ENCODE peak calls at places on chromosome 1, in ten cellular contexts. Q, S, R, H, D, J, L, N, X and B are unnamed samples.

GRCh38 chr1:58874757-58875755 is 91.2 kb upstream of the JUN start:
- DNase-seq in Q (no peak), S (peak; percentile 34), R (no peak), H (peak; percentile 90), D (no peak), J (no peak), L (peak; percentile 74), N (no peak), X (peak; percentile 34), B (no peak)

GRCh38 chr1:199463521-199464127 is 563.9 kb upstream of the NR5A2 start:
- DNase-seq in Q (no peak), S (peak; percentile 27), R (no peak), H (no peak), D (no peak), J (no peak), L (peak; percentile 85), N (no peak), X (no peak), B (no peak)

GRCh38 chr1:111582016-111582415 is 37.6 kb upstream of the RAP1A start:
- DNase-seq in Q (no peak), S (no peak), R (no peak), H (no peak), D (no peak), J (no peak), L (no peak), N (no peak), X (no peak), B (no peak)

GRCh38 chr1:83900530-83900929 is 98.4 kb downstream of the TTLL7 start:
- DNase-seq in Q (no peak), S (no peak), R (no peak), H (no peak), D (no peak), J (no peak), L (peak; percentile 14), N (no peak), X (no peak), B (no peak)

GRCh38 chr1:36465731-36466369 is 1.7 kb upstream of the MRPS15 start:
- DNase-seq in Q (no peak), S (no peak), R (no peak), H (no peak), D (no peak), J (peak; percentile 82), L (no peak), N (no peak), X (no peak), B (no peak)

GRCh38 chr1:204348722-204349121 is 11.0 kb downstream of the PLEKHA6 start:
- DNase-seq in Q (no peak), S (peak; percentile 16), R (peak; percentile 65), H (no peak), D (no peak), J (peak; percentile 82), L (no peak), N (no peak), X (peak; percentile 36), B (peak; percentile 69)

GRCh38 chr1:26112407-26112775 is 767 bp downstream of the PDIK1L start:
- DNase-seq in Q (no peak), S (no peak), R (no peak), H (no peak), D (no peak), J (no peak), L (no peak), N (no peak), X (no peak), B (no peak)

GRCh38 chr1:36560621-36561364 is 78.1 kb upstream of the CSF3R start:
- DNase-seq in Q (no peak), S (no peak), R (no peak), H (no peak), D (no peak), J (no peak), L (no peak), N (no peak), X (no peak), B (no peak)

GRCh38 chr1:114988095-114988494 is 41.5 kb upstream of the TSHB start:
- DNase-seq in Q (no peak), S (no peak), R (no peak), H (no peak), D (no peak), J (no peak), L (no peak), N (no peak), X (no peak), B (no peak)